ENCODE peak calls at places on chromosomes 7 and 10, in ten cellular contexts. One of them, this sample, is unnamed. For H3K4me1, the result is how much of the 10 kb centered on the place peaks cover.

GRCh38 chr7:98215561-98216495 is 4.6 kb downstream of the BHLHA15 start:
- DNase-seq in IMR-90: no peak
- DNase-seq in keratinocyte: no peak
- DNase-seq in spleen: peak
- DNase-seq in MM.1S: no peak
- DNase-seq in sigmoid colon: peak
- DNase-seq in right lobe of liver: peak
- DNase-seq in left lung: peak
- DNase-seq in OCI-LY7: no peak
- DNase-seq in kidney: peak
- DNase-seq in this sample: peak

GRCh38 chr10:8404721-8405120 is 350.2 kb downstream of the GATA3 start:
- DNase-seq in IMR-90: no peak
- DNase-seq in sigmoid colon: no peak
- DNase-seq in kidney: no peak
- DNase-seq in OCI-LY7: no peak
- DNase-seq in left lung: no peak
- DNase-seq in MM.1S: peak
- DNase-seq in keratinocyte: no peak
- DNase-seq in spleen: no peak
- DNase-seq in right lobe of liver: no peak
- DNase-seq in this sample: no peak

GRCh38 chr7:12683678-12684077 is 3.8 kb upstream of the ARL4A start:
- DNase-seq in IMR-90: peak
- DNase-seq in right lobe of liver: no peak
- DNase-seq in OCI-LY7: no peak
- DNase-seq in keratinocyte: no peak
- DNase-seq in MM.1S: no peak
- DNase-seq in left lung: no peak
- DNase-seq in kidney: no peak
- DNase-seq in sigmoid colon: no peak
- DNase-seq in spleen: no peak
- DNase-seq in this sample: no peak

GRCh38 chr7:131476740-131477139 is 79.7 kb downstream of the PODXL start:
- DNase-seq in keratinocyte: no peak
- DNase-seq in spleen: no peak
- DNase-seq in kidney: no peak
- DNase-seq in left lung: no peak
- DNase-seq in right lobe of liver: no peak
- DNase-seq in sigmoid colon: no peak
- DNase-seq in IMR-90: no peak
- DNase-seq in MM.1S: no peak
- DNase-seq in OCI-LY7: no peak
- DNase-seq in this sample: no peak

GRCh38 chr10:69088471-69088769 is 517 bp downstream of the SRGN start:
- DNase-seq in right lobe of liver: no peak
- DNase-seq in keratinocyte: no peak
- DNase-seq in left lung: no peak
- DNase-seq in OCI-LY7: no peak
- DNase-seq in kidney: no peak
- DNase-seq in IMR-90: no peak
- DNase-seq in spleen: no peak
- DNase-seq in sigmoid colon: no peak
- DNase-seq in MM.1S: peak
- DNase-seq in this sample: no peak

GRCh38 chr7:86252406-86252805 is 391.3 kb upstream of the GRM3 start:
- DNase-seq in keratinocyte: no peak
- DNase-seq in sigmoid colon: no peak
- DNase-seq in left lung: peak
- DNase-seq in IMR-90: no peak
- DNase-seq in spleen: no peak
- DNase-seq in MM.1S: no peak
- DNase-seq in right lobe of liver: no peak
- DNase-seq in kidney: no peak
- DNase-seq in OCI-LY7: no peak
- DNase-seq in this sample: no peak

GRCh38 chr7:92833766-92834605 is 2.4 kb downstream of the CDK6 start:
- DNase-seq in sigmoid colon: peak
- DNase-seq in right lobe of liver: peak
- DNase-seq in keratinocyte: no peak
- DNase-seq in kidney: peak
- DNase-seq in spleen: peak
- DNase-seq in OCI-LY7: peak
- DNase-seq in MM.1S: peak
- DNase-seq in IMR-90: peak
- DNase-seq in left lung: peak
- DNase-seq in this sample: peak

GRCh38 chr7:36563706-36564325 is 160.5 kb downstream of the AOAH start:
- DNase-seq in right lobe of liver: no peak
- DNase-seq in spleen: no peak
- DNase-seq in MM.1S: peak
- DNase-seq in OCI-LY7: no peak
- DNase-seq in sigmoid colon: no peak
- DNase-seq in IMR-90: peak
- DNase-seq in left lung: no peak
- DNase-seq in keratinocyte: no peak
- DNase-seq in kidney: no peak
- DNase-seq in this sample: no peak

GRCh38 chr7:82840061-82840460 is 322.6 kb downstream of the PCLO start:
- DNase-seq in IMR-90: no peak
- DNase-seq in right lobe of liver: no peak
- DNase-seq in kidney: no peak
- DNase-seq in keratinocyte: no peak
- DNase-seq in sigmoid colon: no peak
- DNase-seq in MM.1S: no peak
- DNase-seq in spleen: no peak
- DNase-seq in OCI-LY7: no peak
- DNase-seq in left lung: no peak
- DNase-seq in this sample: no peak

GRCh38 chr7:87653178-87653577 is 25.0 kb downstream of the RUNDC3B start:
- DNase-seq in spleen: no peak
- DNase-seq in MM.1S: no peak
- DNase-seq in kidney: no peak
- DNase-seq in sigmoid colon: no peak
- DNase-seq in left lung: no peak
- DNase-seq in keratinocyte: no peak
- DNase-seq in OCI-LY7: no peak
- DNase-seq in IMR-90: no peak
- DNase-seq in right lobe of liver: no peak
- DNase-seq in this sample: no peak

GRCh38 chr10:125812128-125812527 is 10.9 kb downstream of the UROS start:
- DNase-seq in sigmoid colon: no peak
- DNase-seq in right lobe of liver: no peak
- DNase-seq in IMR-90: peak
- DNase-seq in OCI-LY7: no peak
- DNase-seq in kidney: no peak
- DNase-seq in spleen: no peak
- DNase-seq in MM.1S: no peak
- DNase-seq in left lung: no peak
- DNase-seq in keratinocyte: no peak
- DNase-seq in this sample: no peak

GRCh38 chr7:151085691-151086620 is at the start of gene AGAP3:
- DNase-seq in left lung: peak
- DNase-seq in kidney: peak
- DNase-seq in right lobe of liver: peak
- DNase-seq in sigmoid colon: peak
- DNase-seq in OCI-LY7: peak
- DNase-seq in IMR-90: peak
- DNase-seq in MM.1S: peak
- DNase-seq in keratinocyte: no peak
- DNase-seq in spleen: peak
- DNase-seq in this sample: peak

GRCh38 chr10:102133373-102134195 is 744 bp downstream of the PPRC1 start:
- DNase-seq in MM.1S: peak
- DNase-seq in sigmoid colon: peak
- DNase-seq in right lobe of liver: peak
- DNase-seq in spleen: peak
- DNase-seq in left lung: peak
- DNase-seq in OCI-LY7: peak
- DNase-seq in IMR-90: peak
- DNase-seq in keratinocyte: no peak
- DNase-seq in kidney: peak
- DNase-seq in this sample: peak

GRCh38 chr7:47622946-47623640 is 41.2 kb upstream of the TNS3 start:
- DNase-seq in left lung: no peak
- DNase-seq in OCI-LY7: no peak
- DNase-seq in IMR-90: peak
- DNase-seq in kidney: no peak
- DNase-seq in spleen: no peak
- DNase-seq in keratinocyte: no peak
- DNase-seq in MM.1S: no peak
- DNase-seq in sigmoid colon: peak
- DNase-seq in right lobe of liver: no peak
- DNase-seq in this sample: no peak

DNA sequence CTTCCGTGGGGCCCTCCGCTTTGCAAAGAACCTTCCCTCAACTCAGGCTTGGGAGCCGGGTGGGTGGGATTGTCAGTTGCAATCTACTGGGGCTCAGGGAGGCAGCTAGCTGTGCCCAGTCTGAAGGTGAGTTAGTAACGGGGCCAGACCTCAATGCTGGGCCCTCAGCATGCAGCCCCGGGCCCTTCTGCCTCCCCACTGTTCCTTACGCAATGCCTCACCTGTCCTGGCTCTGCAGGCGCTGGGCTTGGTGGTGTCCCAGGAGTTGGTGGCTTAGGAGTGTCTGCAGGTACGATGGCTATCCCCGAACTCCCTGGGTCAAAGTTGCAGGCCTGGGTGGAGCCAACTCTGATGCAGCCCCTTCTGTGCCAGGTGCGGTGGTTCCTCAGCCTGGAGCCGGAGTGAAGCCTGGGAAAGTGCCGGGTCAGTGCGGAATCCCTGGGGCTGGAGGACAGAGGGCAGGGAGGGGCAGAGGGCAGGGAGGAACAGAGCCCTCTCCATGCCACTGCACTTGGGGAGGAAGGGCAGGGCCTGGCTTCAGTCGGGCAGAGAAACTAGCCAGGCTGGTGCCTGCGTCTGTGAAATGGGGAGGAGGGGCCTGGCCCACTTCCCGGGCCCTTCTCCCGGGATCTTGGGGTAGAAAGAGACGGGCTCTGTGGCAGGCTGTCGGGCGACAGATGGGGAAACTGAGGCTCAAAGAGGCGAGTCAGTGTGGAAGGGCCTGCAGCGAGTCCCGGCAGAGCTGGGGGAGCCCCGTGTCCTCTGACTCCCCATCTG is 15.0 kb downstream of the ELN start:
- DNase-seq in right lobe of liver: no peak
- DNase-seq in keratinocyte: no peak
- DNase-seq in spleen: no peak
- DNase-seq in kidney: no peak
- DNase-seq in OCI-LY7: no peak
- DNase-seq in left lung: peak
- DNase-seq in MM.1S: no peak
- DNase-seq in IMR-90: no peak
- DNase-seq in sigmoid colon: no peak
- DNase-seq in this sample: no peak
- H3K27ac ChIP-seq in right lobe of liver: no peak
- H3K27ac ChIP-seq in keratinocyte: no peak
- H3K27ac ChIP-seq in spleen: no peak
- H3K27ac ChIP-seq in kidney: no peak
- H3K27ac ChIP-seq in OCI-LY7: no peak
- H3K27ac ChIP-seq in left lung: no peak
- H3K27ac ChIP-seq in MM.1S: no peak
- H3K27ac ChIP-seq in IMR-90: no peak
- H3K27ac ChIP-seq in sigmoid colon: peak
- H3K27ac ChIP-seq in this sample: peak

DNA sequence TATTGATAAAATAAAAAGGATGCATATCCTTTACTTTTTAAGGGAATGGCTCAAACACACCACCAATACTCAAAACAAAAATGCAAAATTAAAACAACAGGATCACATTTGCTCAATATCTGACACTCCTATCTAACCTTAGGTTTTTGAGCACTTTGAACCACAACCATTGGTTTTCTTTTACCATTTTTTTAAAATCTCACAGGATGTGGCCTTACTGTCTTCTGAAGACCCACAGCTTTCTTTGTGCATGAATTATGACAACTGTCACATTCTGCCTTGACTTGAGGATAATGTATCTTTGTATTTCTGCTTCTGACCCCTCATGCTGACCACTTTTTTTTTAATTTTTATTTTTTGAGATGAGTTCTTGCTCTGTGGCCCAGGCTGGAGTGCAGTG is 461.1 kb upstream of the NRP1 start:
- DNase-seq in kidney: no peak
- DNase-seq in OCI-LY7: no peak
- DNase-seq in right lobe of liver: no peak
- DNase-seq in keratinocyte: no peak
- DNase-seq in sigmoid colon: no peak
- DNase-seq in MM.1S: no peak
- DNase-seq in spleen: no peak
- DNase-seq in IMR-90: no peak
- DNase-seq in left lung: no peak
- DNase-seq in this sample: no peak
- TF ChIP-seq CTCF in kidney: no peak
- TF ChIP-seq CTCF in OCI-LY7: no peak
- TF ChIP-seq CTCF in right lobe of liver: no peak
- TF ChIP-seq CTCF in keratinocyte: no peak
- TF ChIP-seq CTCF in sigmoid colon: no peak
- TF ChIP-seq CTCF in MM.1S: no peak
- TF ChIP-seq CTCF in spleen: no peak
- TF ChIP-seq CTCF in IMR-90: no peak
- TF ChIP-seq CTCF in left lung: no peak
- TF ChIP-seq CTCF in this sample: no peak

GRCh38 chr7:137026176-137026500 is 157.7 kb downstream of the CHRM2 start:
- DNase-seq in left lung: no peak
- DNase-seq in right lobe of liver: no peak
- DNase-seq in MM.1S: no peak
- DNase-seq in spleen: no peak
- DNase-seq in OCI-LY7: no peak
- DNase-seq in sigmoid colon: no peak
- DNase-seq in kidney: no peak
- DNase-seq in IMR-90: no peak
- DNase-seq in keratinocyte: no peak
- DNase-seq in this sample: no peak
- H3K4me1 ChIP-seq in left lung: under half
- H3K4me1 ChIP-seq in right lobe of liver: under half
- H3K4me1 ChIP-seq in MM.1S: under half
- H3K4me1 ChIP-seq in spleen: under half
- H3K4me1 ChIP-seq in OCI-LY7: under half
- H3K4me1 ChIP-seq in sigmoid colon: under half
- H3K4me1 ChIP-seq in kidney: under half
- H3K4me1 ChIP-seq in IMR-90: under half
- H3K4me1 ChIP-seq in keratinocyte: under half
- H3K4me1 ChIP-seq in this sample: under half

DNA sequence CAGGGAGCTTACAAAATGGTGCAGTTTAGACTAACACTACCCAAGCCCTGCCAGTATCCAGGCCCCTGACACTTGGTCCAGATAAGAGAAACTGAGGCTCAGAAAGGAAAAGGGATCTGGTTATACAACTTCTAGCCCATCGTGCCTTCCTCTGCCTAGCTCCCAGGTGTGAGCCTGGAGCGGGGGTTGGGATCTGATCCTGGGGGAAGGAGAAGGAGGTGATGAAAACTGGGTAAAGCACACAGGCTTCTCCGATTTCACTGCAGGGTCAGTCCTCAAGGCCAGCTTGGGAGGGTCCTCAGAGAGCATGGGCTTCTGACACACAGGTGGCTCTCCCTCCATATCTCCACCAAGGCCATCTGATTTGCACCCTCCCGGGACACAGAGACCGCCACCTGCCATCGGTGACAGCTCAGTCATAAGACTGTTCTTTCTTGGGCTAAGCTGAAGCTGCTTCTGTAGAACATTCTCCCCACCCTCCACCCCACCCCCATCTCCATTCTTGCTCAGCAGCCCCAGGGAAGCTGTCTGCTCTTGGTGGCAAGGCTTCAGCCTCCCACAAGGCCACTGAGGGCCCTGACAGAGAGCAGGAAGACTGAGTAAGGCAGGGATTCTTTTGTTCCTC is 16.4 kb downstream of the SRRM3 start:
- DNase-seq in sigmoid colon: no peak
- DNase-seq in IMR-90: no peak
- DNase-seq in spleen: no peak
- DNase-seq in keratinocyte: no peak
- DNase-seq in kidney: no peak
- DNase-seq in MM.1S: no peak
- DNase-seq in left lung: no peak
- DNase-seq in OCI-LY7: no peak
- DNase-seq in right lobe of liver: no peak
- DNase-seq in this sample: no peak
- H3K27ac ChIP-seq in sigmoid colon: no peak
- H3K27ac ChIP-seq in IMR-90: no peak
- H3K27ac ChIP-seq in spleen: no peak
- H3K27ac ChIP-seq in keratinocyte: no peak
- H3K27ac ChIP-seq in kidney: no peak
- H3K27ac ChIP-seq in MM.1S: no peak
- H3K27ac ChIP-seq in left lung: no peak
- H3K27ac ChIP-seq in OCI-LY7: no peak
- H3K27ac ChIP-seq in right lobe of liver: no peak
- H3K27ac ChIP-seq in this sample: no peak